ENCODE peak calls at places on chromosomes 16 and 17, in seven cellular contexts. F, W, P, D, A, Z and J are unnamed samples.
A peak's percentile ranks its signal among the peaks of the same experiment; 100 is the strongest.

GRCh38 chr16:82660966-82661365 is 34.2 kb downstream of the CDH13 start:
- DNase-seq in F (no peak), W (no peak), P (no peak), D (no peak), A (no peak), Z (no peak), J (no peak)

GRCh38 chr16:84928679-84929420 is 82.5 kb downstream of the ZDHHC7 start:
- DNase-seq in F (peak; percentile 83), W (peak; percentile 73), P (no peak), D (no peak), A (peak; percentile 86), Z (no peak), J (no peak)

GRCh38 chr16:8397223-8397622 is 193.1 kb downstream of the TMEM114 start:
- DNase-seq in F (no peak), W (no peak), P (no peak), D (no peak), A (no peak), Z (no peak), J (no peak)

GRCh38 chr16:67825119-67825518 is 17.0 kb upstream of the THAP11 start:
- DNase-seq in F (no peak), W (no peak), P (no peak), D (no peak), A (no peak), Z (no peak), J (no peak)

GRCh38 chr16:58487566-58488351 is 12.2 kb upstream of the NDRG4 start:
- DNase-seq in F (peak; percentile 88), W (peak; percentile 80), P (no peak), D (peak; percentile 48), A (peak; percentile 79), Z (peak; percentile 92), J (peak; percentile 18)

GRCh38 chr16:89152831-89153700 is 18.5 kb upstream of the CDH15 start:
- DNase-seq in F (no peak), W (no peak), P (no peak), D (no peak), A (no peak), Z (no peak), J (no peak)

GRCh38 chr16:55842369-55843104 is 9.6 kb upstream of the CES1 start:
- DNase-seq in F (no peak), W (peak; percentile 60), P (no peak), D (peak; percentile 13), A (no peak), Z (peak; percentile 62), J (no peak)

GRCh38 chr17:40605301-40605700 is 40.0 kb upstream of the CCR7 start:
- DNase-seq in F (no peak), W (no peak), P (no peak), D (no peak), A (no peak), Z (no peak), J (no peak)

GRCh38 chr17:77365584-77366186 is 224.9 kb downstream of the SEC14L1 start:
- DNase-seq in F (peak; percentile 64), W (peak; percentile 80), P (no peak), D (peak; percentile 58), A (peak; percentile 70), Z (no peak), J (peak; percentile 74)

GRCh38 chr16:24700549-24701392 is 28.7 kb upstream of the TNRC6A start:
- DNase-seq in F (peak; percentile 62), W (peak; percentile 97), P (no peak), D (peak; percentile 98), A (peak; percentile 83), Z (peak; percentile 17), J (peak; percentile 95)

GRCh38 chr16:88298882-88299745 is 83.6 kb upstream of the ZNF469 start:
- DNase-seq in F (no peak), W (no peak), P (no peak), D (no peak), A (no peak), Z (no peak), J (no peak)

GRCh38 chr16:1002399-1003161 is 21.0 kb downstream of the SOX8 start:
- DNase-seq in F (no peak), W (peak; percentile 73), P (no peak), D (peak; percentile 59), A (no peak), Z (no peak), J (peak; percentile 52)

GRCh38 chr17:29645516-29646051 is 22.9 kb upstream of the CORO6 start:
- DNase-seq in F (peak; percentile 80), W (peak; percentile 96), P (no peak), D (peak; percentile 76), A (peak; percentile 83), Z (no peak), J (no peak)

GRCh38 chr17:5181509-5182305 is 10.0 kb downstream of the ZNF594 start:
- DNase-seq in F (no peak), W (no peak), P (no peak), D (no peak), A (no peak), Z (no peak), J (no peak)

GRCh38 chr17:62892870-62893338 is 73.1 kb upstream of the TANC2 start:
- DNase-seq in F (peak; percentile 29), W (peak; percentile 87), P (no peak), D (no peak), A (no peak), Z (no peak), J (peak; percentile 83)

GRCh38 chr16:4387769-4388168 is 16.1 kb downstream of the VASN start:
- DNase-seq in F (no peak), W (no peak), P (no peak), D (no peak), A (no peak), Z (no peak), J (no peak)

GRCh38 chr16:31877876-31878642 is 4.5 kb downstream of the ZNF267 start:
- DNase-seq in F (no peak), W (no peak), P (no peak), D (no peak), A (no peak), Z (no peak), J (no peak)

GRCh38 chr17:51322390-51323029 is 62.2 kb downstream of the UTP18 start:
- DNase-seq in F (no peak), W (peak; percentile 52), P (no peak), D (no peak), A (no peak), Z (peak; percentile 23), J (no peak)

GRCh38 chr16:13982446-13982845 is 62.5 kb downstream of the ERCC4 start:
- DNase-seq in F (no peak), W (peak; percentile 17), P (no peak), D (peak; percentile 87), A (no peak), Z (no peak), J (no peak)

GRCh38 chr17:40014375-40014980 is 762 bp upstream of the CSF3 start:
- DNase-seq in F (no peak), W (peak; percentile 48), P (no peak), D (no peak), A (peak; percentile 77), Z (no peak), J (no peak)

GRCh38 chr17:75854111-75854748 is 905 bp downstream of the WBP2 start:
- DNase-seq in F (no peak), W (peak; percentile 66), P (no peak), D (no peak), A (no peak), Z (no peak), J (no peak)

GRCh38 chr17:28514571-28515002 is 8.4 kb downstream of the FOXN1 start:
- DNase-seq in F (no peak), W (no peak), P (no peak), D (no peak), A (no peak), Z (no peak), J (no peak)

DNA sequence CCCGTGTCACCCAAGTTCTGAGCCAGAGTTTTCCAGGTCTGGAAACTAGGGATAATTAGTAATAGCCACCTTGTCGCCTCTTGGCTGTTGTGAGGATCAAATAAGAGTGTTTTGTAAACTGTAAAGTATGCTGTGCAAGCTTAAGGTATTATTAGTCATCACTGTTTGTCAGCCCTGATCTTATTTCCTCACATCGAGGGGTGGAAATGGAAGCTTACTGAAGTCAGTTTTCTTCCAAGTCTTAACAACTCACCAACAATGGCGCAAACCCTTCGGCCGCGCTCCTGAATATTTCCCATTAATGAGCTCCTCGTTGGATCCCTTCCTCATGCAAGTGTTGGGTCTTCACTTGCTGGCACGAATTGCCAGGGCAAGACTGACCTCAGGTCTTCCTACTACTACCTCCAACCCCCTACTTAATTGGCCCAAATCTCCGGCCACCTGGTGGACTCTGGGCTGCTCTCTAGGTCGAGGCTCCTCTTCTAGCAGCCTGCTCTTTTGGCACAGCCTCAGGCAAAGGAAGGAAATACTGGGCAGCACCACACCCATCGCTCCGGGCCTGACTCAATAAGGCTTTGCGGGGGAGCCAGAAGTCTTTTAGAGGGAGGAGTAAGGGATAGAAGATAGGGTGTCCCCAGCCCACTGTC is 874 bp upstream of the SLC35B1 start:
- DNase-seq in F (no peak), W (no peak), P (no peak), D (no peak), A (peak; percentile 36), Z (peak; percentile 47), J (no peak)
- H3K4me3 ChIP-seq in F (peak overlapping the region; percentile 99), W (peak overlapping the region; percentile 99), P (no peak overlapping the region), D (peak overlapping the region; percentile 97), A (peak overlapping the region; percentile 22), Z (peak overlapping the region; percentile 38), J (peak overlapping the region; percentile 44)

DNA sequence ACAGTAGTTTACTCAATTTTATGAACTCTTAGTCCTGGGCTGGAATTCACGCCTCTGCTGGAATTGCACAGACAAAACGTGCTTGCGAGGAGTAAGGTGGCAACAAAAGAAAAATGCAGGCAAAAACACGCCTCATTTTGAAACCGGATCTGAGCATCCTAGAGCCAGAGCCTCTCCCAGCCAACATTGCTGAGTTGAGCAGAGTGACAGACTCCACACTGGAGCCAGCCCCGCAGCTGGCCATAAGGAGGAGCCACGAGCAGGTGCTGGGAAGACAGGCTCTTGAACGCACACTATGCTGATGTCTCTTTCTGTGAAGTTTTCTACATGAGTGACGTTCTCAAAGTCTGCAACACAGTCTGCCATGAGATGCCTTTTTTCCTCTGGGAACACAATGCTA is 14.6 kb upstream of the HSBP1 start:
- DNase-seq in F (no peak), W (no peak), P (no peak), D (no peak), A (no peak), Z (no peak), J (no peak)
- TF ChIP-seq CTCF in F (no peak), W (no peak), P (no peak), D (no peak), A (no peak), Z (no peak), J (no peak)

DNA sequence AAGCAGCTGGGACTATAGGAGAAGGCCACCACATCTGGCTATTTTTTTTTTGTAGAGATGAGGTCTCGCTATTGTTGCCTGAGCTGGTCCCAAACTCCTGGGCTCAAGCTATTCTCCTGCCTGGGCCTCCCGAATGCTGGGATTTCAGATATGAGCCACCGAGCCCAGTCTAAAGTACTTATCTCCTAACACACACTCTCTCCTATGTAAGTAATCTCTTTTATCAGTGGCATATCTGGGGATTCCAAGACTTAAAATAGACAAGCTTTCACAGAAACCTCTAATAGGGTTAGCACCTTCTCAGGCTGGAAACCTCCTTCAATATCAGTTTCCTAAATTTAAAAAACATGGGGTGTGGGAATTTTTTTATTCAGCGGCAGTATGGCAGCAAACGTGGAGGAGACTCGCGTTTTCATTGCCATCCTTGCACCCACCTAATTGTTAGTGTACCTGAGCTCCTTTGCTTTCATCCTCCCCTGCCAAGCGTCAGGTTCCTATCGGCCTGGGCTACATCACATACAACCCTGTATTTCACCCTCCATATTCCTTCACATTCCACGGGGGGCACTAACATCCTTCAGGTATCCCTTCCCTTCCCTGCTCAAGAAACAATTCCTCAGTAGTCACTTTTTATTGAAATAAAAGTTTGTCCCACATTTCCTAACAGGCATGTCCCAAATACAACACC is 1.1 kb downstream of the EZH1 start:
- DNase-seq in F (no peak), W (peak; percentile 33), P (no peak), D (no peak), A (no peak), Z (no peak), J (peak; percentile 4)
- H3K4me3 ChIP-seq in F (peak overlapping the region; percentile 86), W (peak overlapping the region; percentile 75), P (peak overlapping the region; percentile 63), D (peak overlapping the region; percentile 85), A (peak overlapping the region; percentile 71), Z (peak overlapping the region; percentile 63), J (peak overlapping the region; percentile 67)

GRCh38 chr17:18968945-18969887 is 17.3 kb downstream of the SLC5A10 start:
- DNase-seq in F (no peak), W (no peak), P (no peak), D (no peak), A (no peak), Z (no peak), J (no peak)
- TF ChIP-seq CTCF in F (no peak), W (no peak), P (no peak), D (no peak), A (no peak), Z (no peak), J (no peak)